ENCODE peak calls at places on chromosomes 5 and 9, in six cellular contexts. One of them, this sample, is unnamed.

GRCh38 chr9:83932001-83932400 is 10.8 kb upstream of the KIF27 start:
- DNase-seq in HepG2: no peak
- DNase-seq in H1: no peak
- DNase-seq in K562: no peak
- DNase-seq in HCT116: no peak
- DNase-seq in SK-N-SH: no peak
- DNase-seq in this sample: no peak

GRCh38 chr9:77667151-77667550 is 19.0 kb upstream of the GNA14 start:
- DNase-seq in HepG2: no peak
- DNase-seq in H1: no peak
- DNase-seq in SK-N-SH: no peak
- DNase-seq in HCT116: no peak
- DNase-seq in K562: no peak
- DNase-seq in this sample: no peak

GRCh38 chr5:145806923-145807322 is 28.2 kb downstream of the PRELID2 start:
- DNase-seq in K562: no peak
- DNase-seq in HepG2: no peak
- DNase-seq in HCT116: no peak
- DNase-seq in SK-N-SH: no peak
- DNase-seq in H1: no peak
- DNase-seq in this sample: peak; percentile 64

GRCh38 chr9:123562844-123563346 is 206.9 kb downstream of the CRB2 start:
- DNase-seq in K562: no peak
- DNase-seq in SK-N-SH: no peak
- DNase-seq in HepG2: no peak
- DNase-seq in H1: no peak
- DNase-seq in HCT116: no peak
- DNase-seq in this sample: no peak

GRCh38 chr9:78292716-78293497 is 4.0 kb upstream of the PSAT1 start:
- DNase-seq in HepG2: peak; percentile 62
- DNase-seq in HCT116: no peak
- DNase-seq in H1: no peak
- DNase-seq in SK-N-SH: no peak
- DNase-seq in K562: no peak
- DNase-seq in this sample: no peak

GRCh38 chr5:83256091-83256775 is 178.9 kb downstream of the XRCC4 start:
- DNase-seq in SK-N-SH: no peak
- DNase-seq in HCT116: no peak
- DNase-seq in H1: no peak
- DNase-seq in HepG2: no peak
- DNase-seq in K562: no peak
- DNase-seq in this sample: no peak

GRCh38 chr5:94469889-94470288 is 148.5 kb downstream of the KIAA0825 start:
- DNase-seq in HepG2: no peak
- DNase-seq in HCT116: peak; percentile 6
- DNase-seq in K562: no peak
- DNase-seq in SK-N-SH: peak; percentile 55
- DNase-seq in H1: no peak
- DNase-seq in this sample: no peak

GRCh38 chr9:132532171-132532570 is 50.2 kb upstream of the BARHL1 start:
- DNase-seq in H1: no peak
- DNase-seq in K562: no peak
- DNase-seq in HCT116: no peak
- DNase-seq in SK-N-SH: no peak
- DNase-seq in HepG2: no peak
- DNase-seq in this sample: no peak

GRCh38 chr9:19988281-19988680 is 199.4 kb upstream of the SLC24A2 start:
- DNase-seq in K562: no peak
- DNase-seq in HCT116: no peak
- DNase-seq in SK-N-SH: no peak
- DNase-seq in H1: no peak
- DNase-seq in HepG2: no peak
- DNase-seq in this sample: no peak

GRCh38 chr9:99823392-99824377 is 2.0 kb downstream of the NR4A3 start:
- DNase-seq in HCT116: no peak
- DNase-seq in SK-N-SH: peak; percentile 78
- DNase-seq in H1: peak; percentile 66
- DNase-seq in HepG2: no peak
- DNase-seq in K562: peak; percentile 19
- DNase-seq in this sample: no peak

GRCh38 chr9:99826579-99826978 is 4.9 kb downstream of the NR4A3 start:
- DNase-seq in K562: no peak
- DNase-seq in SK-N-SH: no peak
- DNase-seq in HCT116: no peak
- DNase-seq in HepG2: no peak
- DNase-seq in H1: no peak
- DNase-seq in this sample: no peak

GRCh38 chr9:99825158-99826046 is 3.7 kb downstream of the NR4A3 start:
- DNase-seq in K562: no peak
- DNase-seq in SK-N-SH: no peak
- DNase-seq in H1: peak; percentile 68
- DNase-seq in HepG2: no peak
- DNase-seq in HCT116: no peak
- DNase-seq in this sample: no peak

GRCh38 chr9:99822596-99823391 is 1.1 kb downstream of the NR4A3 start:
- DNase-seq in K562: no peak
- DNase-seq in HCT116: no peak
- DNase-seq in SK-N-SH: peak; percentile 68
- DNase-seq in H1: peak; percentile 84
- DNase-seq in HepG2: peak; percentile 9
- DNase-seq in this sample: no peak

DNA sequence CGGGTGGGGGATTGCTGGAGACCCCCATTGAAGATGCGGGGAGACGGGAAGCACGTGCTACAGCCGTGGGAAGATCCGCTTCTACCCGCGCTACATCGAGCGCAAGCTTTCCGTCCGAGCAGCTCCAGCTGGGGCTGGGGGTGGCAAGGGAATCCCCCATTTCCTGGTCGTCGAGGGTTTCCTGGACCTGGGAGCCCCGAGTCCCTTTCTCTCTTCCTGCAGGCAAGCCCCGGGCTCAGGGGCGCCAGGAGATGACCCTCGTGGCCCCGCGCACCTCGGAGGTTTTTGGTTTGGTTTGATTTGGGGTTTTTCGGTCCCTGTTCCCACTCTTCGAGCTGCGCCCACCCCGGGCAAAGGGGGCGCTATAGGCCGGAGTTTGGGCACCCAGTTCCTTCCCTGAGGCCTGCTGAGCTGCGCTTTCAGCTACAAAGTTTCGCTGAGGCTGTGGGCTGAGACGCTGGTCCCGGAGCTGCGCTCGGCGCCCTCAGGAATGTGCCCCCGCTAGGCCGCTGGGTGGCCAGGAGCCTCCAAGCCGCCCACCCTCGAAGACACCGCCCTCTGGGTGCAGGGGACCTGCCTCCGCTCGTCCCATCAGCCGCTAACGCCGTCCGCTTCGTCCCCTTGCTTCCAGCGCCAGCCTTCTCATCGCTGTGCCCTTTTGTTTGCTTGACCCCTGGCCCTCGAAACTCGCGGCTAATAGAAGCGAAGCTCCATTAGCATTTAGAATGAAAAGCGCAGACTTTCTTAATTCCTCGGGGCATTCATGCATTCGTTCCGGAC is 2.9 kb downstream of the NR4A3 start:
- DNase-seq in H1: peak; percentile 93
- DNase-seq in HCT116: no peak
- DNase-seq in K562: peak; percentile 40
- DNase-seq in SK-N-SH: peak; percentile 66
- DNase-seq in HepG2: peak; percentile 25
- DNase-seq in this sample: no peak
- TF ChIP-seq POLR2AphosphoS5 in H1: no peak
- TF ChIP-seq POLR2AphosphoS5 in HCT116: no peak
- TF ChIP-seq POLR2AphosphoS5 in K562: no peak
- TF ChIP-seq POLR2AphosphoS5 in SK-N-SH: no peak
- TF ChIP-seq POLR2AphosphoS5 in HepG2: no peak
- TF ChIP-seq POLR2AphosphoS5 in this sample: no peak

GRCh38 chr5:137737349-137738256 is 1.7 kb upstream of the KLHL3 start:
- DNase-seq in H1: no peak
- DNase-seq in HepG2: no peak
- DNase-seq in SK-N-SH: no peak
- DNase-seq in K562: no peak
- DNase-seq in HCT116: no peak
- DNase-seq in this sample: no peak
- TF ChIP-seq SIN3A in H1: no peak
- TF ChIP-seq SIN3A in HepG2: no peak
- TF ChIP-seq SIN3A in SK-N-SH: no peak
- TF ChIP-seq SIN3A in K562: no peak
- TF ChIP-seq SIN3A in HCT116: no peak
- TF ChIP-seq SIN3A in this sample: no peak

GRCh38 chr5:173453167-173453566 is 125.0 kb upstream of the STC2 start:
- DNase-seq in HCT116: no peak
- DNase-seq in HepG2: no peak
- DNase-seq in K562: no peak
- DNase-seq in H1: no peak
- DNase-seq in SK-N-SH: no peak
- DNase-seq in this sample: no peak
- H3K4me1 ChIP-seq in HCT116: peaks cover 74% of the 10 kb centered on the region
- H3K4me1 ChIP-seq in HepG2: no peaks in the 10 kb centered on the region
- H3K4me1 ChIP-seq in K562: peaks cover 25% of the 10 kb centered on the region
- H3K4me1 ChIP-seq in H1: no peaks in the 10 kb centered on the region
- H3K4me1 ChIP-seq in SK-N-SH: peaks cover 5% of the 10 kb centered on the region
- H3K4me1 ChIP-seq in this sample: no peaks in the 10 kb centered on the region

DNA sequence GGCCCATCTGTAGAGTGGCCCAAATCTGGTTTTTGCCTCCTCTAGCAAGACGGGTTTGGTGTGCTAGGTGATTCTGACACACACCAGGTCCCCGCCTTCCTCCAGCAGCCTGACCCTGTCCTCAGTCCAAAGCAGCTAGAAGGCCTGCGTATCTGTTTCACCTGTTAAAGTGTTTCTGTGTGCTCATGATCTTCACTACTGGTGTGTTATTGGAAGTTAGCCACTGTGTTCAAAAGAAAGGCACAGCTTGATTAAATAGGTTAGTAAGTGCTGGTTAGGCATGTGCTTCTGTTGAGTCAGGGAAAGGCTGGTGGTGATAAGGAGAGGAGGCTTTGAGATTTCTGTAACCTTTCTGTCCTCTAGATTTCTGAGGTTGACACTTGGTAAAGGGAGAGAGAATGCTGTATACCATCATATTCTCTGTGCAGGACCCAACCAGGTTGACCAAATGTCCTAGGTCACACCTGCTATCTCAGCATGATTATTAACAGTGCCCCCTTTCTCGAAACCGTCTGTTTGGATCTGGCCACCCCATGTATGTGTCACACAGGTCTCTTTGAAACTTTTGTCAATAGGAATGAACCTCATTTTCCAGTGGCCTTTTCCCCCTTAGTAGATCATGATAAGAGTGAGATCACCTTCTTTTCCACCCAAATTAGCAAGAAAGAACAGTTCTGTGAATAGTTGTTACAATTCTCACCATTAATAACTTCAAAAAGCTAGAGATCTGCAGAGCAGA is 58.8 kb downstream of the ARHGAP26 start:
- DNase-seq in K562: no peak
- DNase-seq in H1: no peak
- DNase-seq in HepG2: no peak
- DNase-seq in HCT116: no peak
- DNase-seq in SK-N-SH: no peak
- DNase-seq in this sample: no peak
- TF ChIP-seq POLR2AphosphoS5 in K562: no peak
- TF ChIP-seq POLR2AphosphoS5 in H1: no peak
- TF ChIP-seq POLR2AphosphoS5 in HepG2: no peak
- TF ChIP-seq POLR2AphosphoS5 in HCT116: no peak
- TF ChIP-seq POLR2AphosphoS5 in SK-N-SH: no peak
- TF ChIP-seq POLR2AphosphoS5 in this sample: no peak

DNA sequence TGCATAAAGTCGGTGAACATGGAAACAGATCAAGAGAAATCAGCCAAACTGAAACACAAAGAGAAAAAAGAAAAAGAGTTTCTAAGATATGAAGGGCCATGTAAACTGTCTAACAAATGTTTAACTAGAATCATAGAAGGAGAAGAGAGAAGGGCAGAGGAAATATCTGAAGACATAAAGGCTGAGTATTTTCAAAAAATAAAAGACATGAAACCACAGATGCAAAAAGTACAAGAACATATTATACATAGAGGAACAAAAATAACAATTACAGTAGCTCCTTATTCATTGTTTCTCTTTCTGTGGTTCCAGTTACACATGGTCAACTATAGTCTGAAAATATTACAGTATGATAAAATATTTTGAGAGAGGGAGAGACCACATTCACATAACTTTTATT is 106.3 kb downstream of the HOMER1 start:
- DNase-seq in HepG2: no peak
- DNase-seq in HCT116: no peak
- DNase-seq in H1: no peak
- DNase-seq in SK-N-SH: no peak
- DNase-seq in K562: no peak
- DNase-seq in this sample: no peak
- TF ChIP-seq SIN3A in HepG2: no peak
- TF ChIP-seq SIN3A in HCT116: no peak
- TF ChIP-seq SIN3A in H1: no peak
- TF ChIP-seq SIN3A in SK-N-SH: no peak
- TF ChIP-seq SIN3A in K562: no peak
- TF ChIP-seq SIN3A in this sample: no peak

DNA sequence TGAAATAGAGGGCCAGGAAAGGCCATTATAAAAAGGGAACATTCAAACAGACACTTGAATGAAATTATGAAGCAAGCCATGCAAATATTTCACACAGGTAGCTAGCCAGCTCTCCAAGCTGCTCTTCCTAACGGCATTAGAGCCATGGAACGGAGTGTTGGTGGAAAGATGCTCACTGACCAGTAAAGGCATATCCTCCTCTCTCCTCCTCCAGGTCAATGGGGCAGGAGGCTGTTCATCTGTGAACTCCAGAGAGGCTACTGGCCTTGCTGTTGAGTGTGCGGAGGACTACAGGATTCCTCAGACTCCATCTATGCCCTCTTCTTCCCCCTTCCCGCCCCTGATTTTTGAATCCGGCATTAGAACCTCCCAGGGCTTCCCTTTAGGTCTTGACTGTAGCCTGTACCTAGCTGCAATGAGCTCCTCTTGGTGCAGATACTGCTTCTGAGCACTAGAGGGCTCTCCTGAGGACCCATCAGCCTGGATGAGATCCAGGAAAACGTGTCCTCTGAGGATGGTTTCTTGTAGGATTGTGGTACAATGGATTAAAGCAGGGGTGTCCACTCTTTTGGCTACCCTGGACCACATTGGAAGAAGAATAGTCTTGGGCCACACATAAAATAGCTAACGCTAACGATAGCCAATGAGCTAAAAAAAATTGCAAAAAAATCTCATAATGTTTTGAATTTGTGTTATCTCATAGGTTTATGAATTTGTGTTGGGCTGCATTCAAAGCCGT is 162.2 kb downstream of the SREK1 start:
- DNase-seq in SK-N-SH: peak; percentile 78
- DNase-seq in HepG2: peak; percentile 55
- DNase-seq in K562: peak; percentile 65
- DNase-seq in HCT116: peak; percentile 63
- DNase-seq in H1: peak; percentile 57
- DNase-seq in this sample: peak; percentile 54
- H3K4me1 ChIP-seq in SK-N-SH: no peaks in the 10 kb centered on the region
- H3K4me1 ChIP-seq in HepG2: no peaks in the 10 kb centered on the region
- H3K4me1 ChIP-seq in K562: no peaks in the 10 kb centered on the region
- H3K4me1 ChIP-seq in HCT116: no peaks in the 10 kb centered on the region
- H3K4me1 ChIP-seq in H1: no peaks in the 10 kb centered on the region
- H3K4me1 ChIP-seq in this sample: no peaks in the 10 kb centered on the region

GRCh38 chr5:84382363-84383295 is 2.1 kb downstream of the EDIL3 start:
- DNase-seq in HCT116: no peak
- DNase-seq in SK-N-SH: peak; percentile 61
- DNase-seq in H1: peak; percentile 81
- DNase-seq in K562: no peak
- DNase-seq in HepG2: no peak
- DNase-seq in this sample: no peak
- TF ChIP-seq POLR2AphosphoS5 in HCT116: no peak
- TF ChIP-seq POLR2AphosphoS5 in SK-N-SH: peak; percentile 57
- TF ChIP-seq POLR2AphosphoS5 in H1: peak; percentile 61
- TF ChIP-seq POLR2AphosphoS5 in K562: no peak
- TF ChIP-seq POLR2AphosphoS5 in HepG2: no peak
- TF ChIP-seq POLR2AphosphoS5 in this sample: no peak

GRCh38 chr9:5736563-5737346 is 96.2 kb downstream of the ERMP1 start:
- DNase-seq in SK-N-SH: no peak
- DNase-seq in H1: no peak
- DNase-seq in HepG2: no peak
- DNase-seq in HCT116: no peak
- DNase-seq in K562: no peak
- DNase-seq in this sample: no peak

GRCh38 chr9:5735072-5735471 is 97.8 kb downstream of the ERMP1 start:
- DNase-seq in K562: no peak
- DNase-seq in HepG2: no peak
- DNase-seq in HCT116: no peak
- DNase-seq in SK-N-SH: no peak
- DNase-seq in H1: no peak
- DNase-seq in this sample: no peak
- TF ChIP-seq SIN3A in K562: no peak
- TF ChIP-seq SIN3A in HepG2: no peak
- TF ChIP-seq SIN3A in HCT116: no peak
- TF ChIP-seq SIN3A in SK-N-SH: no peak
- TF ChIP-seq SIN3A in H1: no peak
- TF ChIP-seq SIN3A in this sample: no peak

This sample was measured in Panc1.